ENCODE peak calls at places on chromosomes 12 and 14, in eight cellular contexts. M, R, X, V, W, O, P and J are unnamed samples.

GRCh38 chr14:92993302-92993701 is 70.4 kb downstream of the CHGA start:
- DNase-seq in M (no peak), R (no peak), X (no peak), V (no peak), W (no peak), O (no peak), P (no peak), J (no peak)

GRCh38 chr14:21039585-21040369 is 2.4 kb upstream of the RNASE7 start:
- DNase-seq in M (peak), R (no peak), X (peak), V (no peak), W (no peak), O (peak), P (peak), J (no peak)

GRCh38 chr14:103101257-103101963 is 6.9 kb downstream of the EXOC3L4 start:
- DNase-seq in M (no peak), R (no peak), X (no peak), V (no peak), W (no peak), O (no peak), P (no peak), J (no peak)

GRCh38 chr12:127728285-127728684 is 538.7 kb upstream of the TMEM132C start:
- DNase-seq in M (no peak), R (no peak), X (no peak), V (no peak), W (no peak), O (no peak), P (no peak), J (no peak)

GRCh38 chr12:1920971-1921370 is 2.5 kb upstream of the CACNA2D4 start:
- DNase-seq in M (peak), R (no peak), X (no peak), V (no peak), W (no peak), O (no peak), P (no peak), J (no peak)

GRCh38 chr12:93918262-93918661 is 230.1 kb upstream of the PLXNC1 start:
- DNase-seq in M (no peak), R (no peak), X (peak), V (no peak), W (no peak), O (no peak), P (no peak), J (no peak)

GRCh38 chr14:69355955-69356321 is 42.2 kb downstream of the ERH start:
- DNase-seq in M (no peak), R (no peak), X (peak), V (no peak), W (no peak), O (no peak), P (peak), J (no peak)

GRCh38 chr12:93323625-93324165 is 54.0 kb upstream of the NUDT4 start:
- DNase-seq in M (no peak), R (no peak), X (no peak), V (no peak), W (no peak), O (no peak), P (no peak), J (no peak)

GRCh38 chr12:26845984-26846383 is 13.0 kb upstream of the ITPR2 start:
- DNase-seq in M (peak), R (no peak), X (peak), V (no peak), W (no peak), O (no peak), P (no peak), J (no peak)

GRCh38 chr12:31482816-31483215 is 108.1 kb downstream of the DENND5B start:
- DNase-seq in M (no peak), R (no peak), X (peak), V (no peak), W (no peak), O (no peak), P (no peak), J (no peak)

GRCh38 chr12:65311260-65311659 is 32.8 kb downstream of the MSRB3 start:
- DNase-seq in M (no peak), R (no peak), X (no peak), V (no peak), W (no peak), O (no peak), P (no peak), J (no peak)

GRCh38 chr14:97432586-97432985 is 635.4 kb downstream of the VRK1 start:
- DNase-seq in M (no peak), R (no peak), X (no peak), V (no peak), W (no peak), O (no peak), P (no peak), J (no peak)

GRCh38 chr12:52530905-52531304 is 10.7 kb upstream of the KRT5 start:
- DNase-seq in M (no peak), R (no peak), X (no peak), V (no peak), W (no peak), O (no peak), P (no peak), J (no peak)

GRCh38 chr12:76621582-76622024 is 62.0 kb upstream of the OSBPL8 start:
- DNase-seq in M (peak), R (no peak), X (peak), V (peak), W (peak), O (peak), P (peak), J (peak)

GRCh38 chr12:5907812-5908211 is 37.2 kb downstream of the ANO2 start:
- DNase-seq in M (no peak), R (no peak), X (peak), V (no peak), W (no peak), O (no peak), P (no peak), J (no peak)

GRCh38 chr12:131912526-131913274 is 16.4 kb upstream of the PUS1 start:
- DNase-seq in M (no peak), R (no peak), X (peak), V (no peak), W (no peak), O (no peak), P (peak), J (no peak)

GRCh38 chr12:21615441-21615840 is 10.8 kb upstream of the GYS2 start:
- DNase-seq in M (peak), R (no peak), X (peak), V (no peak), W (no peak), O (peak), P (no peak), J (no peak)

GRCh38 chr12:114936148-114937099 is 252.4 kb upstream of the TBX3 start:
- DNase-seq in M (no peak), R (peak), X (peak), V (no peak), W (no peak), O (no peak), P (no peak), J (no peak)

GRCh38 chr14:89351364-89351957 is 65.6 kb downstream of the FOXN3 start:
- DNase-seq in M (peak), R (no peak), X (peak), V (no peak), W (peak), O (peak), P (no peak), J (no peak)

GRCh38 chr14:104530651-104531050 is 48.9 kb upstream of the C14orf180 start:
- DNase-seq in M (no peak), R (no peak), X (no peak), V (no peak), W (no peak), O (no peak), P (no peak), J (no peak)

GRCh38 chr12:26198742-26199141 is 3.4 kb downstream of the SSPN start:
- DNase-seq in M (no peak), R (no peak), X (peak), V (no peak), W (no peak), O (no peak), P (no peak), J (no peak)

GRCh38 chr12:52241205-52241842 is 8.3 kb downstream of the KRT7 start:
- DNase-seq in M (no peak), R (no peak), X (no peak), V (no peak), W (no peak), O (no peak), P (no peak), J (no peak)

GRCh38 chr12:6934110-6934509 is 6.4 kb downstream of the ATN1 start:
- DNase-seq in M (no peak), R (no peak), X (peak), V (no peak), W (no peak), O (no peak), P (peak), J (no peak)

GRCh38 chr12:125346361-125346760 is 281.1 kb downstream of the AACS start:
- DNase-seq in M (no peak), R (no peak), X (no peak), V (no peak), W (no peak), O (no peak), P (no peak), J (no peak)

GRCh38 chr12:58452546-58452945 is 467.8 kb downstream of the LRIG3 start:
- DNase-seq in M (no peak), R (no peak), X (peak), V (no peak), W (no peak), O (no peak), P (no peak), J (no peak)

GRCh38 chr12:99907210-99907609 is 77.5 kb downstream of the ANKS1B start:
- DNase-seq in M (no peak), R (no peak), X (no peak), V (no peak), W (no peak), O (no peak), P (no peak), J (no peak)

GRCh38 chr12:12008931-12009611 is 61.7 kb upstream of the BCL2L14 start:
- DNase-seq in M (peak), R (peak), X (peak), V (no peak), W (peak), O (peak), P (peak), J (no peak)

GRCh38 chr14:97977711-97978261 is 1180.6 kb downstream of the VRK1 start:
- DNase-seq in M (no peak), R (peak), X (peak), V (peak), W (peak), O (peak), P (peak), J (no peak)

GRCh38 chr12:101570022-101570421 is 24.7 kb upstream of the MYBPC1 start:
- DNase-seq in M (no peak), R (no peak), X (peak), V (no peak), W (no peak), O (no peak), P (no peak), J (no peak)

GRCh38 chr12:71840226-71840847 is 778 bp downstream of the TBC1D15 start:
- DNase-seq in M (no peak), R (no peak), X (peak), V (no peak), W (no peak), O (peak), P (no peak), J (no peak)

GRCh38 chr14:37078131-37078530 is 94.3 kb downstream of the SLC25A21 start:
- DNase-seq in M (no peak), R (no peak), X (no peak), V (no peak), W (no peak), O (no peak), P (no peak), J (no peak)

GRCh38 chr14:39739796-39740195 is 307.6 kb upstream of the FBXO33 start:
- DNase-seq in M (no peak), R (no peak), X (no peak), V (no peak), W (no peak), O (no peak), P (no peak), J (no peak)

GRCh38 chr12:22409071-22409951 is 74.8 kb upstream of the ST8SIA1 start:
- DNase-seq in M (no peak), R (no peak), X (no peak), V (no peak), W (peak), O (peak), P (no peak), J (no peak)

GRCh38 chr12:56165369-56165768 is 7.2 kb downstream of the MYL6 start:
- DNase-seq in M (no peak), R (no peak), X (no peak), V (no peak), W (no peak), O (no peak), P (no peak), J (no peak)

GRCh38 chr14:80324649-80325048 is 113.3 kb upstream of the DIO2 start:
- DNase-seq in M (no peak), R (no peak), X (no peak), V (no peak), W (no peak), O (no peak), P (no peak), J (no peak)

GRCh38 chr14:103384450-103385152 is 614 bp upstream of the MARK3 start:
- DNase-seq in M (no peak), R (no peak), X (no peak), V (no peak), W (no peak), O (no peak), P (no peak), J (no peak)

GRCh38 chr12:91109148-91109564 is 2.1 kb downstream of the LUM start:
- DNase-seq in M (peak), R (no peak), X (peak), V (no peak), W (peak), O (peak), P (peak), J (no peak)

GRCh38 chr12:89156324-89156723 is 196.0 kb downstream of the DUSP6 start:
- DNase-seq in M (peak), R (no peak), X (no peak), V (no peak), W (no peak), O (no peak), P (no peak), J (no peak)